ENCODE peak calls at places on chromosomes 11 and 22, in eight cellular contexts. One of them, this sample, is unnamed.
A peak's percentile ranks its signal among the peaks of the same experiment; 100 is the strongest.

GRCh38 chr11:121024989-121025388 is 1.1 kb downstream of the TBCEL start:
- DNase-seq in LoVo: no peak
- DNase-seq in T-cell: no peak
- DNase-seq in NCI-H2081 treated with DMSO at 0.1 percent for 48 hours: no peak
- DNase-seq in brain microvascular endothelial cell: no peak
- DNase-seq in progenitor cell of endocrine pancreas: no peak
- DNase-seq in stimulated activated CD4-positive, alpha-beta T cell treated with anti-CD3 and anti-CD28 coated beads, Interleukin-15, amount 100 ng/mL, for 1 hour: no peak
- DNase-seq in AG09319: no peak
- DNase-seq in this sample: no peak

GRCh38 chr11:8867856-8868705 is 42.9 kb upstream of the AKIP1 start:
- DNase-seq in brain microvascular endothelial cell: peak; percentile 15
- DNase-seq in NCI-H2081 treated with DMSO at 0.1 percent for 48 hours: no peak
- DNase-seq in LoVo: no peak
- DNase-seq in stimulated activated CD4-positive, alpha-beta T cell treated with anti-CD3 and anti-CD28 coated beads, Interleukin-15, amount 100 ng/mL, for 1 hour: no peak
- DNase-seq in AG09319: no peak
- DNase-seq in progenitor cell of endocrine pancreas: no peak
- DNase-seq in T-cell: no peak
- DNase-seq in this sample: peak; percentile 74

GRCh38 chr11:61962213-61963015 is 5.0 kb downstream of the FTH1 start:
- DNase-seq in AG09319: no peak
- DNase-seq in T-cell: no peak
- DNase-seq in progenitor cell of endocrine pancreas: no peak
- DNase-seq in stimulated activated CD4-positive, alpha-beta T cell treated with anti-CD3 and anti-CD28 coated beads, Interleukin-15, amount 100 ng/mL, for 1 hour: no peak
- DNase-seq in LoVo: no peak
- DNase-seq in brain microvascular endothelial cell: peak; percentile 14
- DNase-seq in NCI-H2081 treated with DMSO at 0.1 percent for 48 hours: no peak
- DNase-seq in this sample: no peak

GRCh38 chr11:48095779-48096470 is 115.6 kb downstream of the PTPRJ start:
- DNase-seq in stimulated activated CD4-positive, alpha-beta T cell treated with anti-CD3 and anti-CD28 coated beads, Interleukin-15, amount 100 ng/mL, for 1 hour: no peak
- DNase-seq in AG09319: no peak
- DNase-seq in LoVo: no peak
- DNase-seq in brain microvascular endothelial cell: no peak
- DNase-seq in T-cell: no peak
- DNase-seq in NCI-H2081 treated with DMSO at 0.1 percent for 48 hours: no peak
- DNase-seq in progenitor cell of endocrine pancreas: no peak
- DNase-seq in this sample: no peak

GRCh38 chr11:37718431-37718999 is 1120.5 kb upstream of the RAG2 start:
- DNase-seq in LoVo: no peak
- DNase-seq in stimulated activated CD4-positive, alpha-beta T cell treated with anti-CD3 and anti-CD28 coated beads, Interleukin-15, amount 100 ng/mL, for 1 hour: no peak
- DNase-seq in brain microvascular endothelial cell: no peak
- DNase-seq in progenitor cell of endocrine pancreas: no peak
- DNase-seq in T-cell: no peak
- DNase-seq in NCI-H2081 treated with DMSO at 0.1 percent for 48 hours: no peak
- DNase-seq in AG09319: no peak
- DNase-seq in this sample: no peak

GRCh38 chr11:34313099-34313517 is 44.7 kb downstream of the ABTB2 start:
- DNase-seq in AG09319: no peak
- DNase-seq in T-cell: no peak
- DNase-seq in brain microvascular endothelial cell: no peak
- DNase-seq in LoVo: no peak
- DNase-seq in progenitor cell of endocrine pancreas: no peak
- DNase-seq in stimulated activated CD4-positive, alpha-beta T cell treated with anti-CD3 and anti-CD28 coated beads, Interleukin-15, amount 100 ng/mL, for 1 hour: no peak
- DNase-seq in NCI-H2081 treated with DMSO at 0.1 percent for 48 hours: no peak
- DNase-seq in this sample: no peak

GRCh38 chr11:110196884-110197420 is 99.5 kb downstream of the RDX start:
- DNase-seq in NCI-H2081 treated with DMSO at 0.1 percent for 48 hours: no peak
- DNase-seq in T-cell: no peak
- DNase-seq in progenitor cell of endocrine pancreas: no peak
- DNase-seq in brain microvascular endothelial cell: no peak
- DNase-seq in LoVo: no peak
- DNase-seq in AG09319: no peak
- DNase-seq in stimulated activated CD4-positive, alpha-beta T cell treated with anti-CD3 and anti-CD28 coated beads, Interleukin-15, amount 100 ng/mL, for 1 hour: no peak
- DNase-seq in this sample: no peak

GRCh38 chr11:62539238-62539925 is 7.2 kb downstream of the AHNAK start:
- DNase-seq in AG09319: peak; percentile 72
- DNase-seq in NCI-H2081 treated with DMSO at 0.1 percent for 48 hours: no peak
- DNase-seq in LoVo: peak; percentile 80
- DNase-seq in brain microvascular endothelial cell: peak; percentile 62
- DNase-seq in stimulated activated CD4-positive, alpha-beta T cell treated with anti-CD3 and anti-CD28 coated beads, Interleukin-15, amount 100 ng/mL, for 1 hour: peak; percentile 44
- DNase-seq in T-cell: no peak
- DNase-seq in progenitor cell of endocrine pancreas: no peak
- DNase-seq in this sample: peak; percentile 76

GRCh38 chr11:72243567-72244316 is at the start of gene PHOX2A:
- DNase-seq in NCI-H2081 treated with DMSO at 0.1 percent for 48 hours: no peak
- DNase-seq in progenitor cell of endocrine pancreas: no peak
- DNase-seq in stimulated activated CD4-positive, alpha-beta T cell treated with anti-CD3 and anti-CD28 coated beads, Interleukin-15, amount 100 ng/mL, for 1 hour: no peak
- DNase-seq in LoVo: no peak
- DNase-seq in AG09319: no peak
- DNase-seq in T-cell: no peak
- DNase-seq in brain microvascular endothelial cell: no peak
- DNase-seq in this sample: no peak

GRCh38 chr11:36313750-36314500 is 17.8 kb downstream of the PRR5L start:
- DNase-seq in brain microvascular endothelial cell: no peak
- DNase-seq in LoVo: no peak
- DNase-seq in NCI-H2081 treated with DMSO at 0.1 percent for 48 hours: no peak
- DNase-seq in AG09319: no peak
- DNase-seq in T-cell: no peak
- DNase-seq in stimulated activated CD4-positive, alpha-beta T cell treated with anti-CD3 and anti-CD28 coated beads, Interleukin-15, amount 100 ng/mL, for 1 hour: no peak
- DNase-seq in progenitor cell of endocrine pancreas: no peak
- DNase-seq in this sample: no peak

GRCh38 chr11:111819161-111820058 is 52.0 kb downstream of the ALG9 start:
- DNase-seq in LoVo: no peak
- DNase-seq in brain microvascular endothelial cell: peak; percentile 65
- DNase-seq in stimulated activated CD4-positive, alpha-beta T cell treated with anti-CD3 and anti-CD28 coated beads, Interleukin-15, amount 100 ng/mL, for 1 hour: no peak
- DNase-seq in T-cell: no peak
- DNase-seq in NCI-H2081 treated with DMSO at 0.1 percent for 48 hours: no peak
- DNase-seq in AG09319: peak; percentile 89
- DNase-seq in progenitor cell of endocrine pancreas: no peak
- DNase-seq in this sample: peak; percentile 59

GRCh38 chr11:76206327-76207081 is at the start of gene WNT11:
- DNase-seq in brain microvascular endothelial cell: peak; percentile 12
- DNase-seq in AG09319: no peak
- DNase-seq in T-cell: no peak
- DNase-seq in stimulated activated CD4-positive, alpha-beta T cell treated with anti-CD3 and anti-CD28 coated beads, Interleukin-15, amount 100 ng/mL, for 1 hour: no peak
- DNase-seq in LoVo: peak; percentile 72
- DNase-seq in progenitor cell of endocrine pancreas: peak; percentile 38
- DNase-seq in NCI-H2081 treated with DMSO at 0.1 percent for 48 hours: no peak
- DNase-seq in this sample: no peak

GRCh38 chr11:131246589-131247164 is 123.7 kb upstream of the NTM start:
- DNase-seq in T-cell: no peak
- DNase-seq in stimulated activated CD4-positive, alpha-beta T cell treated with anti-CD3 and anti-CD28 coated beads, Interleukin-15, amount 100 ng/mL, for 1 hour: no peak
- DNase-seq in AG09319: no peak
- DNase-seq in NCI-H2081 treated with DMSO at 0.1 percent for 48 hours: no peak
- DNase-seq in LoVo: no peak
- DNase-seq in progenitor cell of endocrine pancreas: peak; percentile 51
- DNase-seq in brain microvascular endothelial cell: no peak
- DNase-seq in this sample: no peak

GRCh38 chr11:47924184-47924671 is 56.1 kb upstream of the PTPRJ start:
- DNase-seq in AG09319: no peak
- DNase-seq in stimulated activated CD4-positive, alpha-beta T cell treated with anti-CD3 and anti-CD28 coated beads, Interleukin-15, amount 100 ng/mL, for 1 hour: no peak
- DNase-seq in brain microvascular endothelial cell: peak; percentile 65
- DNase-seq in T-cell: no peak
- DNase-seq in progenitor cell of endocrine pancreas: peak; percentile 17
- DNase-seq in LoVo: peak; percentile 79
- DNase-seq in NCI-H2081 treated with DMSO at 0.1 percent for 48 hours: no peak
- DNase-seq in this sample: no peak

GRCh38 chr22:46068908-46069481 is 81.3 kb upstream of the PPARA start:
- DNase-seq in brain microvascular endothelial cell: no peak
- DNase-seq in AG09319: no peak
- DNase-seq in NCI-H2081 treated with DMSO at 0.1 percent for 48 hours: no peak
- DNase-seq in T-cell: no peak
- DNase-seq in LoVo: no peak
- DNase-seq in progenitor cell of endocrine pancreas: no peak
- DNase-seq in stimulated activated CD4-positive, alpha-beta T cell treated with anti-CD3 and anti-CD28 coated beads, Interleukin-15, amount 100 ng/mL, for 1 hour: no peak
- DNase-seq in this sample: no peak

GRCh38 chr11:95596011-95596489 is 193.5 kb downstream of the FAM76B start:
- DNase-seq in stimulated activated CD4-positive, alpha-beta T cell treated with anti-CD3 and anti-CD28 coated beads, Interleukin-15, amount 100 ng/mL, for 1 hour: no peak
- DNase-seq in T-cell: no peak
- DNase-seq in LoVo: no peak
- DNase-seq in progenitor cell of endocrine pancreas: no peak
- DNase-seq in NCI-H2081 treated with DMSO at 0.1 percent for 48 hours: no peak
- DNase-seq in AG09319: no peak
- DNase-seq in brain microvascular endothelial cell: peak; percentile 69
- DNase-seq in this sample: no peak

This sample was measured in astrocyte of the cerebellum.